ENCODE peak calls at places on chromosome 3, in ten cellular contexts. W, S, E, N, Q, U, L, Y, I and T are unnamed samples.

GRCh38 chr3:44136421-44136820 is 105.3 kb upstream of the TOPAZ1 start:
- DNase-seq in W (no peak), S (no peak), E (no peak), N (no peak), Q (no peak), U (no peak), L (no peak), Y (no peak), I (no peak), T (peak)

GRCh38 chr3:95387242-95388021 is 1324.6 kb downstream of the NSUN3 start:
- DNase-seq in W (no peak), S (no peak), E (no peak), N (no peak), Q (no peak), U (no peak), L (no peak), Y (no peak), I (no peak), T (no peak)

GRCh38 chr3:158152186-158152585 is 42.3 kb downstream of the RSRC1 start:
- DNase-seq in W (peak), S (no peak), E (no peak), N (no peak), Q (no peak), U (no peak), L (no peak), Y (no peak), I (no peak), T (no peak)

GRCh38 chr3:365268-365667 is 168.7 kb downstream of the CHL1 start:
- DNase-seq in W (no peak), S (no peak), E (no peak), N (no peak), Q (no peak), U (no peak), L (no peak), Y (no peak), I (no peak), T (no peak)

GRCh38 chr3:165854696-165855095 is 17.5 kb upstream of the BCHE start:
- DNase-seq in W (peak), S (no peak), E (no peak), N (no peak), Q (no peak), U (no peak), L (no peak), Y (no peak), I (no peak), T (peak)

GRCh38 chr3:142047021-142047369 is 102.3 kb downstream of the TFDP2 start:
- DNase-seq in W (no peak), S (no peak), E (no peak), N (no peak), Q (no peak), U (no peak), L (no peak), Y (no peak), I (no peak), T (no peak)

GRCh38 chr3:66392966-66393485 is 107.8 kb downstream of the LRIG1 start:
- DNase-seq in W (no peak), S (no peak), E (no peak), N (no peak), Q (no peak), U (no peak), L (no peak), Y (no peak), I (no peak), T (no peak)

GRCh38 chr3:3836845-3837244 is 37.6 kb downstream of the LRRN1 start:
- DNase-seq in W (no peak), S (no peak), E (no peak), N (no peak), Q (no peak), U (no peak), L (no peak), Y (no peak), I (no peak), T (no peak)

GRCh38 chr3:70716832-70717231 is 404.4 kb upstream of the MDFIC2 start:
- DNase-seq in W (peak), S (no peak), E (peak), N (no peak), Q (peak), U (no peak), L (no peak), Y (no peak), I (no peak), T (peak)

GRCh38 chr3:76367281-76367680 is 581.9 kb upstream of the ZNF717 start:
- DNase-seq in W (peak), S (no peak), E (no peak), N (no peak), Q (no peak), U (no peak), L (no peak), Y (no peak), I (no peak), T (no peak)

GRCh38 chr3:195863121-195864061 is 45.0 kb downstream of the TNK2 start:
- DNase-seq in W (peak), S (peak), E (peak), N (no peak), Q (peak), U (no peak), L (peak), Y (peak), I (peak), T (peak)

GRCh38 chr3:52052831-52053306 is 3.5 kb downstream of the DUSP7 start:
- DNase-seq in W (peak), S (no peak), E (peak), N (peak), Q (peak), U (no peak), L (no peak), Y (peak), I (no peak), T (peak)

GRCh38 chr3:13608969-13609725 is 60.2 kb downstream of the FBLN2 start:
- DNase-seq in W (no peak), S (no peak), E (no peak), N (no peak), Q (no peak), U (no peak), L (no peak), Y (no peak), I (no peak), T (no peak)

GRCh38 chr3:58946875-58947274 is 103.0 kb downstream of the CFAP20DC start:
- DNase-seq in W (no peak), S (no peak), E (no peak), N (no peak), Q (no peak), U (no peak), L (no peak), Y (no peak), I (no peak), T (no peak)

GRCh38 chr3:25037049-25037547 is 391.0 kb upstream of the RARB start:
- DNase-seq in W (no peak), S (no peak), E (no peak), N (no peak), Q (no peak), U (no peak), L (no peak), Y (no peak), I (no peak), T (no peak)

GRCh38 chr3:15284121-15284889 is 48.1 kb downstream of the SH3BP5 start:
- DNase-seq in W (no peak), S (no peak), E (no peak), N (no peak), Q (peak), U (peak), L (peak), Y (no peak), I (no peak), T (no peak)